ENCODE peak calls at places on chromosomes 3 and 15, in six cellular contexts. Z, F, O, D, I and U are unnamed samples.

GRCh38 chr3:53238051-53238850 is 17.6 kb downstream of the TKT start:
- DNase-seq in Z (no peak), F (no peak), O (peak; percentile 78), D (no peak), I (peak; percentile 60), U (no peak)

GRCh38 chr3:181709537-181710279 is 2.0 kb upstream of the SOX2 start:
- DNase-seq in Z (peak; percentile 41), F (peak; percentile 24), O (no peak), D (peak; percentile 68), I (peak; percentile 29), U (no peak)

GRCh38 chr15:64460737-64461576 is 579 bp downstream of the ZNF609 start:
- DNase-seq in Z (peak; percentile 39), F (peak; percentile 19), O (peak; percentile 52), D (peak; percentile 51), I (peak; percentile 35), U (no peak)

GRCh38 chr3:186021673-186022362 is 84.0 kb upstream of the TRA2B start:
- DNase-seq in Z (no peak), F (no peak), O (peak; percentile 85), D (no peak), I (no peak), U (no peak)

GRCh38 chr15:97084650-97085049 is 754.1 kb downstream of the NR2F2 start:
- DNase-seq in Z (no peak), F (no peak), O (no peak), D (no peak), I (no peak), U (no peak)

GRCh38 chr3:114858329-114858728 is 288.8 kb downstream of the ZBTB20 start:
- DNase-seq in Z (no peak), F (no peak), O (no peak), D (no peak), I (no peak), U (no peak)

GRCh38 chr3:117512975-117513374 is 803.4 kb downstream of the TUSC7 start:
- DNase-seq in Z (no peak), F (no peak), O (no peak), D (no peak), I (no peak), U (no peak)

GRCh38 chr15:71743861-71744382 is 66.4 kb upstream of the NR2E3 start:
- DNase-seq in Z (peak; percentile 47), F (peak; percentile 39), O (no peak), D (peak; percentile 63), I (no peak), U (no peak)

GRCh38 chr3:50302095-50303037 is 1.0 kb downstream of the HYAL1 start:
- DNase-seq in Z (no peak), F (no peak), O (no peak), D (no peak), I (no peak), U (no peak)

GRCh38 chr15:28086175-28086703 is 12.9 kb downstream of the OCA2 start:
- DNase-seq in Z (peak; percentile 53), F (peak; percentile 40), O (peak; percentile 16), D (peak; percentile 42), I (peak; percentile 26), U (peak; percentile 82)

GRCh38 chr3:45573591-45573990 is 21.0 kb upstream of the LIMD1 start:
- DNase-seq in Z (no peak), F (no peak), O (no peak), D (no peak), I (no peak), U (no peak)

GRCh38 chr3:136842294-136842693 is 19.7 kb upstream of the NCK1 start:
- DNase-seq in Z (no peak), F (no peak), O (no peak), D (no peak), I (no peak), U (no peak)

GRCh38 chr3:45311953-45312795 is 76.2 kb upstream of the LARS2 start:
- DNase-seq in Z (no peak), F (no peak), O (no peak), D (no peak), I (no peak), U (no peak)

GRCh38 chr3:150238995-150239612 is 169.0 kb upstream of the TSC22D2 start:
- DNase-seq in Z (no peak), F (no peak), O (no peak), D (no peak), I (peak; percentile 56), U (no peak)

GRCh38 chr3:140829796-140830195 is 111.8 kb upstream of the SLC25A36 start:
- DNase-seq in Z (no peak), F (no peak), O (no peak), D (no peak), I (no peak), U (no peak)

GRCh38 chr3:45972534-45973402 is 22.9 kb downstream of the FYCO1 start:
- DNase-seq in Z (no peak), F (no peak), O (peak; percentile 85), D (no peak), I (no peak), U (peak; percentile 89)

GRCh38 chr3:4438296-4438695 is 28.8 kb downstream of the SUMF1 start:
- DNase-seq in Z (no peak), F (no peak), O (no peak), D (no peak), I (no peak), U (no peak)

GRCh38 chr15:50148362-50148963 is 29.4 kb upstream of the ATP8B4 start:
- DNase-seq in Z (no peak), F (no peak), O (peak; percentile 37), D (no peak), I (peak; percentile 81), U (no peak)

GRCh38 chr3:11543948-11544387 is 99.7 kb downstream of the VGLL4 start:
- DNase-seq in Z (no peak), F (no peak), O (no peak), D (no peak), I (no peak), U (no peak)

GRCh38 chr3:81249540-81250029 is 511.9 kb downstream of the GBE1 start:
- DNase-seq in Z (no peak), F (no peak), O (no peak), D (no peak), I (no peak), U (no peak)

GRCh38 chr3:190562866-190563525 is 49.1 kb downstream of the IL1RAP start:
- DNase-seq in Z (no peak), F (no peak), O (no peak), D (no peak), I (peak; percentile 3), U (no peak)

GRCh38 chr15:89217686-89218376 is 3.5 kb downstream of the RLBP1 start:
- DNase-seq in Z (no peak), F (no peak), O (no peak), D (no peak), I (no peak), U (no peak)

GRCh38 chr3:141728355-141728892 is 9.7 kb upstream of the RNF7 start:
- DNase-seq in Z (no peak), F (no peak), O (no peak), D (no peak), I (no peak), U (no peak)

GRCh38 chr3:58175098-58175428 is 35.7 kb downstream of the DNASE1L3 start:
- DNase-seq in Z (no peak), F (no peak), O (no peak), D (no peak), I (no peak), U (no peak)

GRCh38 chr15:23877502-23878412 is 190.7 kb upstream of the NDN start:
- DNase-seq in Z (no peak), F (no peak), O (no peak), D (peak; percentile 22), I (no peak), U (no peak)

DNA sequence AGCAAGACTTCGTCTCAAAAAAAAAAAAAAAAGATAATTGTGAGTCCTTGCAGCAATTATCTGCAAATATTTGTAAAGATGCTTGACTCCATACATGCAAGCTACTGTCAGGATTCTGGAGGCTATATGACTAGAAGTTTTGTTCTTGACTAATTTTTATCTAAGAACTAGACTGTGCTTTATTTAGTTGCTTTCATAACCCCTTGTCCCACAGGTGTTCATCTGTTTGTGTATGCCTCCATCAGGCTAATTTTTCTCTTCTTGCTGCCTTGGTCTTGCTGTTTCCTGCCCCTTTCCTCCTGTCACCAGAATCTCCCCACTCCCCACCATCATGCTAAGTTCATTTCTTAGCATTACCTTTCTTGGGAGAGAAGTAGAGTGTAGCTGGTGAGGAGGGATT is 12.3 kb downstream of the ST3GAL6 start:
- DNase-seq in Z (no peak), F (no peak), O (no peak), D (no peak), I (no peak), U (no peak)
- H3K27ac ChIP-seq in Z (no peak overlapping the region), F (no peak overlapping the region), O (no peak overlapping the region), D (no peak overlapping the region), I (no peak overlapping the region), U (no peak overlapping the region)

DNA sequence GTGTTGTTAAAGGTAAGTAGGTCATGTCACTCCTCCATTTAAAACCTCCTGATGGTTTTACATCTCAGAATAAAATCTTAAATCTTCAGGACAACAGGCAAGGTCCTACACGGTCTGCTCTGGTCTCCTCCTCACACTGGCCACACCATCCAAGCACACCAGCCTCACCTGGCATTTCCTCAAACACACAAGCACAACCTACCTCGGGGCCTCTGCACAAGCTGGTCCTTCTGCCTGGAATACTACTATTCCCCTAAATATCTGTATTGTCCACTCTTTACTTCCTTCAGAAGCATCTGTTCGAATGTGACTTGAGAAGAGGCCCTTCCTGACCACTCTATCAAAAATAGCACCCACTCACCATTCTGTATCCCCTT is 1.8 kb downstream of the GORASP1 start:
- DNase-seq in Z (no peak), F (no peak), O (no peak), D (no peak), I (no peak), U (no peak)
- H3K4me3 ChIP-seq in Z (no peak overlapping the region), F (no peak overlapping the region), O (peak overlapping the region; percentile 92), D (no peak overlapping the region), I (no peak overlapping the region), U (no peak overlapping the region)

GRCh38 chr3:173933113-173933512 is 535.6 kb downstream of the NLGN1 start:
- DNase-seq in Z (no peak), F (no peak), O (no peak), D (no peak), I (no peak), U (no peak)
- H3K27ac ChIP-seq in Z (no peak overlapping the region), F (no peak overlapping the region), O (no peak overlapping the region), D (no peak overlapping the region), I (no peak overlapping the region), U (no peak overlapping the region)

GRCh38 chr3:188974856-188975611 is 196.7 kb upstream of the TPRG1 start:
- DNase-seq in Z (peak; percentile 31), F (no peak), O (no peak), D (no peak), I (no peak), U (no peak)
- H3K4me3 ChIP-seq in Z (peak overlapping the region; percentile 6), F (no peak overlapping the region), O (peak overlapping the region; percentile 11), D (no peak overlapping the region), I (no peak overlapping the region), U (no peak overlapping the region)